ENCODE peak calls at places on chromosomes 12 and 14, in seven cellular contexts. B is activated T-cell treated with anti-CD3 and anti-CD28 coated beads, Interleukin-2, amount 50 U/mL, for 48 hours; A is stimulated activated CD4-positive, alpha-beta T cell treated with anti-CD3 and anti-CD28 coated beads, Interleukin-12 subunit alpha, Interleukin-12 subunit beta, amount 100 ng/mL, for 4 hours; L is non-pigmented ciliary epithelial cell; Q is lung; C is HFF-Myc; U is A549. P is an unnamed sample.

GRCh38 chr12:31868980-31869379 is 90.2 kb upstream of the RESF1 start:
- DNase-seq in Q (no peak), B (no peak), L (no peak), U (no peak), C (peak), A (no peak), P (peak)

GRCh38 chr14:96962337-96962736 is 165.2 kb downstream of the VRK1 start:
- DNase-seq in C (no peak), Q (no peak), A (no peak), U (no peak), L (no peak), B (peak), P (no peak)

GRCh38 chr12:131188131-131189050 is 234.7 kb downstream of the ADGRD1 start:
- DNase-seq in L (no peak), Q (no peak), U (no peak), C (no peak), B (no peak), A (no peak), P (no peak)

GRCh38 chr12:10304161-10304574 is 3.5 kb upstream of the KLRD1 start:
- DNase-seq in U (no peak), C (peak), A (no peak), L (peak), B (peak), Q (no peak), P (no peak)

GRCh38 chr14:96511667-96512066 is 9.5 kb downstream of the PAPOLA start:
- DNase-seq in U (no peak), L (no peak), Q (no peak), A (no peak), B (no peak), C (no peak), P (no peak)

GRCh38 chr12:13950502-13950901 is 30.9 kb downstream of the GRIN2B start:
- DNase-seq in C (no peak), B (no peak), Q (no peak), U (peak), A (no peak), L (no peak), P (no peak)

GRCh38 chr12:54304187-54304810 is 3.5 kb upstream of the NFE2 start:
- DNase-seq in Q (peak), U (no peak), C (no peak), A (no peak), B (no peak), L (no peak), P (no peak)

GRCh38 chr12:96828169-96828789 is 78.8 kb upstream of the NEDD1 start:
- DNase-seq in A (no peak), B (no peak), C (no peak), L (no peak), U (no peak), Q (no peak), P (no peak)

GRCh38 chr12:26122681-26123481 is 2.0 kb downstream of the BHLHE41 start:
- DNase-seq in L (peak), A (peak), B (peak), Q (peak), U (peak), C (peak), P (no peak)

GRCh38 chr12:101945361-101946232 is 68.2 kb downstream of the DRAM1 start:
- DNase-seq in C (peak), A (no peak), L (no peak), U (no peak), Q (no peak), B (no peak), P (no peak)

GRCh38 chr14:32571995-32572866 is 243.1 kb downstream of the AKAP6 start:
- DNase-seq in Q (no peak), U (no peak), C (no peak), A (no peak), L (no peak), B (no peak), P (no peak)

GRCh38 chr12:112380663-112381420 is 1.4 kb downstream of the HECTD4 start:
- DNase-seq in L (no peak), B (no peak), C (no peak), U (no peak), Q (no peak), A (no peak), P (no peak)

GRCh38 chr12:101925352-101925751 is 48.0 kb downstream of the DRAM1 start:
- DNase-seq in L (peak), C (peak), A (no peak), B (no peak), Q (peak), U (peak), P (no peak)

GRCh38 chr12:91202390-91202789 is 19.8 kb upstream of the DCN start:
- DNase-seq in U (no peak), A (no peak), L (no peak), Q (no peak), B (no peak), C (no peak), P (no peak)

GRCh38 chr14:34912182-34912581 is 37.0 kb upstream of the BAZ1A start:
- DNase-seq in Q (no peak), L (no peak), A (no peak), C (no peak), B (no peak), U (no peak), P (no peak)

GRCh38 chr12:105334568-105334967 is 4.1 kb downstream of the C12orf75 start:
- DNase-seq in B (no peak), A (no peak), C (no peak), L (no peak), Q (no peak), U (no peak), P (no peak)

GRCh38 chr12:13390921-13391320 is 194.4 kb downstream of the EMP1 start:
- DNase-seq in A (no peak), U (no peak), L (no peak), Q (no peak), B (no peak), C (no peak), P (no peak)

GRCh38 chr14:46137786-46138185 is 513.8 kb downstream of the RPL10L start:
- DNase-seq in C (no peak), A (no peak), B (no peak), U (no peak), L (no peak), Q (no peak), P (no peak)

P was measured in glomerular endothelial cell.